ENCODE peak calls at places on chromosome 12, in nine cellular contexts. G, Z, R, M, E, T, F, D and A are unnamed samples. For H3K4me1, the result is how much of the 10 kb centered on the place peaks cover.

GRCh38 chr12:113332688-113333087 is 2.2 kb downstream of the SLC8B1 start:
- DNase-seq in G (no peak), Z (no peak), R (peak), M (no peak), E (no peak), T (peak), F (no peak), D (no peak), A (no peak)

GRCh38 chr12:89309452-89309802 is 42.9 kb downstream of the DUSP6 start:
- DNase-seq in G (no peak), Z (no peak), R (no peak), M (no peak), E (no peak), T (no peak), F (no peak), D (no peak), A (no peak)

GRCh38 chr12:9387450-9387849 is 179.3 kb upstream of the PZP start:
- DNase-seq in G (no peak), Z (no peak), R (no peak), M (no peak), E (no peak), T (no peak), F (no peak), D (no peak), A (no peak)

GRCh38 chr12:32298917-32299316 is 100.4 kb upstream of the FGD4 start:
- DNase-seq in G (no peak), Z (no peak), R (no peak), M (no peak), E (no peak), T (no peak), F (peak), D (no peak), A (no peak)

GRCh38 chr12:98022961-98023360 is 492.4 kb upstream of the TMPO start:
- DNase-seq in G (no peak), Z (no peak), R (no peak), M (no peak), E (no peak), T (no peak), F (no peak), D (no peak), A (no peak)

GRCh38 chr12:89574736-89575208 is 48.9 kb upstream of the POC1B start:
- DNase-seq in G (peak), Z (no peak), R (no peak), M (peak), E (peak), T (no peak), F (peak), D (peak), A (no peak)

GRCh38 chr12:105048315-105048714 is 35.9 kb downstream of the ALDH1L2 start:
- DNase-seq in G (no peak), Z (no peak), R (no peak), M (no peak), E (no peak), T (no peak), F (no peak), D (no peak), A (no peak)

GRCh38 chr12:67940780-67941243 is 48.4 kb upstream of the IFNG-AS1 start:
- DNase-seq in G (no peak), Z (no peak), R (no peak), M (peak), E (peak), T (no peak), F (peak), D (no peak), A (no peak)

GRCh38 chr12:130394906-130395305 is 57.2 kb downstream of the PIWIL1 start:
- DNase-seq in G (no peak), Z (no peak), R (no peak), M (no peak), E (no peak), T (no peak), F (no peak), D (no peak), A (no peak)

GRCh38 chr12:66405395-66405794 is 103.1 kb downstream of the HELB start:
- DNase-seq in G (peak), Z (no peak), R (no peak), M (no peak), E (peak), T (no peak), F (peak), D (no peak), A (no peak)

GRCh38 chr12:66662729-66663128 is 16.1 kb downstream of the GRIP1 start:
- DNase-seq in G (peak), Z (no peak), R (no peak), M (no peak), E (peak), T (no peak), F (peak), D (no peak), A (no peak)

GRCh38 chr12:9757433-9758025 is 3.2 kb downstream of the CD69 start:
- DNase-seq in G (no peak), Z (no peak), R (no peak), M (no peak), E (no peak), T (no peak), F (no peak), D (no peak), A (no peak)

GRCh38 chr12:23611320-23611719 is 338.1 kb downstream of the SOX5 start:
- DNase-seq in G (peak), Z (no peak), R (no peak), M (no peak), E (peak), T (no peak), F (no peak), D (no peak), A (no peak)

GRCh38 chr12:52074006-52074405 is 4.2 kb downstream of the ATG101 start:
- DNase-seq in G (peak), Z (peak), R (peak), M (no peak), E (no peak), T (no peak), F (peak), D (no peak), A (no peak)

GRCh38 chr12:38736821-38737220 is 168.6 kb downstream of the CPNE8 start:
- DNase-seq in G (no peak), Z (no peak), R (no peak), M (no peak), E (peak), T (no peak), F (no peak), D (no peak), A (no peak)

GRCh38 chr12:119423285-119423684 is 88.8 kb downstream of the CCDC60 start:
- DNase-seq in G (no peak), Z (no peak), R (no peak), M (peak), E (no peak), T (no peak), F (no peak), D (peak), A (no peak)

GRCh38 chr12:133129368-133130037 is 571 bp downstream of the ZNF891 start:
- DNase-seq in G (peak), Z (no peak), R (no peak), M (peak), E (peak), T (no peak), F (peak), D (peak), A (no peak)

GRCh38 chr12:3046441-3047200 is 30.6 kb upstream of the TSPAN9 start:
- DNase-seq in G (peak), Z (peak), R (no peak), M (no peak), E (no peak), T (no peak), F (peak), D (no peak), A (no peak)

GRCh38 chr12:46124848-46125619 is 134.7 kb upstream of the SCAF11 start:
- DNase-seq in G (peak), Z (no peak), R (no peak), M (peak), E (peak), T (peak), F (peak), D (peak), A (no peak)

GRCh38 chr12:89051065-89051677 is 301.1 kb downstream of the DUSP6 start:
- DNase-seq in G (peak), Z (no peak), R (no peak), M (peak), E (peak), T (peak), F (peak), D (peak), A (no peak)

GRCh38 chr12:110074089-110074488 is 25.8 kb upstream of the C12orf76 start:
- DNase-seq in G (no peak), Z (no peak), R (no peak), M (no peak), E (no peak), T (no peak), F (no peak), D (no peak), A (no peak)

GRCh38 chr12:122323311-122324019 is 57.2 kb upstream of the VPS33A start:
- DNase-seq in G (no peak), Z (no peak), R (no peak), M (no peak), E (no peak), T (no peak), F (no peak), D (no peak), A (no peak)

GRCh38 chr12:104456417-104456949 is at the start of gene CHST11:
- DNase-seq in G (peak), Z (peak), R (peak), M (peak), E (peak), T (peak), F (peak), D (peak), A (peak)

GRCh38 chr12:2322554-2323120 is 269.9 kb downstream of the CACNA1C start:
- DNase-seq in G (no peak), Z (no peak), R (no peak), M (no peak), E (no peak), T (no peak), F (no peak), D (no peak), A (no peak)

GRCh38 chr12:50579757-50580267 is 75.0 kb downstream of the DIP2B start:
- DNase-seq in G (no peak), Z (no peak), R (no peak), M (no peak), E (peak), T (no peak), F (peak), D (no peak), A (no peak)

GRCh38 chr12:27966870-27967269 is 5.7 kb downstream of the PTHLH start:
- DNase-seq in G (peak), Z (no peak), R (no peak), M (no peak), E (peak), T (no peak), F (peak), D (no peak), A (no peak)

GRCh38 chr12:10227648-10228047 is 15.0 kb downstream of the GABARAPL1 start:
- DNase-seq in G (no peak), Z (no peak), R (no peak), M (no peak), E (no peak), T (no peak), F (no peak), D (no peak), A (no peak)

GRCh38 chr12:131555197-131555820 is 155.6 kb upstream of the SFSWAP start:
- DNase-seq in G (no peak), Z (no peak), R (no peak), M (no peak), E (no peak), T (no peak), F (peak), D (no peak), A (no peak)

GRCh38 chr12:52346596-52346995 is 20.7 kb downstream of the KRT85 start:
- DNase-seq in G (no peak), Z (no peak), R (peak), M (no peak), E (no peak), T (no peak), F (no peak), D (no peak), A (no peak)

GRCh38 chr12:9702239-9702638 is 30.7 kb downstream of the CLECL1 start:
- DNase-seq in G (no peak), Z (no peak), R (no peak), M (no peak), E (no peak), T (no peak), F (no peak), D (no peak), A (no peak)

GRCh38 chr12:27176765-27177164 is 67.3 kb upstream of the STK38L start:
- DNase-seq in G (peak), Z (no peak), R (no peak), M (no peak), E (peak), T (no peak), F (peak), D (no peak), A (no peak)

GRCh38 chr12:62371661-62372060 is 95.0 kb upstream of the MON2 start:
- DNase-seq in G (no peak), Z (no peak), R (no peak), M (no peak), E (peak), T (no peak), F (no peak), D (no peak), A (no peak)

GRCh38 chr12:130576286-130576933 is 139.7 kb downstream of the RIMBP2 start:
- DNase-seq in G (no peak), Z (no peak), R (no peak), M (peak), E (no peak), T (no peak), F (no peak), D (no peak), A (no peak)

GRCh38 chr12:7869137-7869536 is 3.6 kb downstream of the SLC2A14 start:
- DNase-seq in G (peak), Z (no peak), R (no peak), M (no peak), E (peak), T (no peak), F (peak), D (no peak), A (no peak)

GRCh38 chr12:15563683-15564082 is 225.5 kb downstream of the EPS8 start:
- DNase-seq in G (peak), Z (no peak), R (no peak), M (no peak), E (peak), T (peak), F (peak), D (no peak), A (peak)

DNA sequence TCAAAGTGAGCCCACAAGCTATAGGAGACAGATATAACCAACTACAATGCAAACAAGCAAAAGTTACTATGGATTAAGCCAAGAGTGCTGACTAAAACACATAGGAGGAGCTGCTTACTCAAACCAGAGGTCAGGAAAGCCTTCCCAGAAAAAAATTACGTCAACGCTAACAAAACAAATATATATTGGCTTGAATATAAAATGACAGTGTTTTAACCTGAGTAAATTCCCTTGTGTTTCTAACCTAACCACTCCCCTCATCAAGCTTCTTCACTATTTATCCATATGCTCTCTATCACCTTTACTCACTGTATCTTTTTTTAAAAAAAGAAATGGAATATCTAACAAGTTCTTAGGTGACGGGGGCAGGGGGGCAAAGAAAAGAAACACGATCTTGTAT is 115.9 kb downstream of the MED13L start:
- DNase-seq in G (peak), Z (no peak), R (no peak), M (no peak), E (no peak), T (no peak), F (peak), D (no peak), A (no peak)
- H3K4me1 ChIP-seq in G (under half), Z (half or more), R (under half), M (under half), E (under half), T (under half), F (half or more), D (half or more), A (under half)

DNA sequence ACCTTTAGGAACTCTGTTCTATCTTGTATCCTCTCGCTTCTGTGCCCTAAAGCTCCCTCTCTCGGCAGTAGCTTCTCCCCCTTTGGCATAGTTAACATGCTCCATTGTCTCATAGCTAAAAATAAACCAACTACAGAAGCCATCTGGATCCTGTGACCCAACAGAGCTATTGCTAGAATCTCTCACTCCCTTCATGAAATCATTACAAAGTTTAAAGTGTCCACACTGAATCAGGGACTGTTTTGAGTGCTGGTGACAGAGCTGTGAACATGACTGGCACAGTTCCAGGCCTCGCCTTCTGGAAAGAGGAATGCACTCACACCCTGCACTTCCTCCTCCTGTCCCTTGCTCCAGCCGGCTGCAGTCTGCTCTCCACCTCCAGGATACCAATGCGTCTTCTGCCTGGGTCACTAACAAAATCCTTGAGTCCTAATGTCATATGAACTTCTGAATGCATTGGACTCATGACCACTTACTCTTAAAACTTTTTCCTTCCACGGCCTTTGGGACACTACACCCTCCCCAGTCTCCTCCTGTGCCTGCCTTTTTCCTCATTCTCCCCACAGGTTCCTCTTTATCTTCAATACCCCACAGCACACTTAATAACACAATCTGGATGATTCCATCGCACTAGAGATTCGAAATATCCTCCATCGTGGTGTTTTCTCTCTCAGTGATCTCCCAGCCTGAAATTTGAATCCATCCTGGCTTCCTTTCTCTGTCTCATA is 13.2 kb downstream of the PLBD1 start:
- DNase-seq in G (peak), Z (peak), R (peak), M (no peak), E (no peak), T (peak), F (peak), D (no peak), A (peak)
- H3K4me3 ChIP-seq in G (no peak), Z (peak), R (peak), M (no peak), E (no peak), T (no peak), F (no peak), D (no peak), A (no peak)

GRCh38 chr12:121288941-121289340 is 7.6 kb downstream of the CAMKK2 start:
- DNase-seq in G (peak), Z (no peak), R (peak), M (no peak), E (no peak), T (peak), F (no peak), D (no peak), A (no peak)
- H3K27ac ChIP-seq in G (no peak), Z (peak), R (no peak), M (no peak), E (no peak), T (peak), F (no peak), D (no peak), A (peak)

DNA sequence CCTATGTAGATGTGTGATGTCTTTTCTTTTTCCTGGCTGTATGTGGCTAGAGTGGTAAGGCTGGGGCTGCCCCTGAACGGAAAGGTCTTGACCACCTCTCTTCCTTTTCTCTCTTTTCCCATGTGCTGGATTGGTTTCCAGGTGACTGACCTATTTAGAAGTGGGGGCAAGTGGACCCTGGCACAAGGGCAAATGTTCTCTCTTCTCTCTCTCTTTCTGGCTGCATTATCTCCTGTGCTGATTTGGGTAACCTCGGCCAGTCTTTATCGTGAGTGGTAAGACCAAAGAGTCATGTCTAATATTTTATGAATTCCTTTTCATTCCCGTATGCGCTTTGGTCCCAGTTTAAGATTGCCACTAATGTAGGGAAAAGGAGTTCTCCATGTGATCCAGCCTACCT is 16.2 kb downstream of the ZNF664 start:
- DNase-seq in G (no peak), Z (no peak), R (no peak), M (no peak), E (no peak), T (no peak), F (no peak), D (no peak), A (no peak)
- H3K4me1 ChIP-seq in G (under half), Z (half or more), R (under half), M (under half), E (under half), T (under half), F (under half), D (under half), A (under half)

GRCh38 chr12:91182664-91183455 is at the start of gene DCN:
- DNase-seq in G (peak), Z (no peak), R (no peak), M (no peak), E (peak), T (no peak), F (peak), D (no peak), A (no peak)
- H3K4me3 ChIP-seq in G (peak), Z (peak), R (peak), M (no peak), E (peak), T (peak), F (peak), D (no peak), A (peak)

GRCh38 chr12:12913626-12914388 is 22.4 kb downstream of the GPRC5A start:
- DNase-seq in G (no peak), Z (no peak), R (no peak), M (peak), E (no peak), T (no peak), F (no peak), D (no peak), A (no peak)
- H3K27ac ChIP-seq in G (no peak), Z (no peak), R (no peak), M (no peak), E (no peak), T (no peak), F (no peak), D (no peak), A (peak)

DNA sequence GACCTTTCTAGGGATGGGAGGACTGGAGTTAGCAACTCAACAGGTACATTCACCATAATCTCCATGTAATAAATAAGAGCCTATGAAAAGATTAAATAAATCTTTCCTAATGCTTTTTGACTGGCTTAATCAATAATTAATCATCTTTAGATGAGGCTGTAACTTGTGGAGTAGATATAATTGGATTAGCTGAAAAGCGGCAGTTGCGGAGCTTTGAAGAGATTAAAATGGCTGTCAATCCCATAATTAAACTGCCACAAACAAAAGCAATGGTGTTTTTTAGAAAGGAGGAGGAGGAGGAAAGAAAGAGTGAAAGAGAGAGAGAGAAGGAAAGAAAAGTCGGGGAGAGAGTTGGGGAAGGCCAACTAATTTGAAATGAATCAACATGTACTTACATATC is 70.7 kb upstream of the TMEM263 start:
- DNase-seq in G (no peak), Z (no peak), R (no peak), M (no peak), E (no peak), T (no peak), F (no peak), D (no peak), A (no peak)
- H3K4me1 ChIP-seq in G (under half), Z (under half), R (under half), M (under half), E (under half), T (under half), F (under half), D (under half), A (under half)